ENCODE peak calls at places on chromosomes 5 and 9, in seven cellular contexts. V, B, W, Y, S, E and R are unnamed samples.

GRCh38 chr9:13567833-13568232 is 288.3 kb upstream of the MPDZ start:
- DNase-seq in Y (no peak), B (no peak), V (no peak), S (no peak), W (no peak), E (no peak), R (no peak)

GRCh38 chr5:139755892-139756671 is 39.5 kb upstream of the PSD2 start:
- DNase-seq in E (no peak), W (no peak), B (peak; percentile 69), V (no peak), Y (no peak), S (no peak), R (no peak)

GRCh38 chr5:78653031-78653430 is 4.5 kb upstream of the LHFPL2 start:
- DNase-seq in W (no peak), Y (no peak), S (no peak), V (no peak), E (no peak), B (no peak), R (no peak)

GRCh38 chr5:65262094-65262493 is 219.6 kb downstream of the ADAMTS6 start:
- DNase-seq in V (no peak), S (no peak), E (no peak), W (no peak), B (no peak), Y (no peak), R (no peak)

GRCh38 chr9:76658510-76659231 is 105.6 kb upstream of the PCA3 start:
- DNase-seq in Y (no peak), B (peak; percentile 66), V (no peak), W (no peak), S (no peak), E (no peak), R (no peak)

GRCh38 chr9:70525553-70525952 is 111.1 kb upstream of the KLF9 start:
- DNase-seq in B (no peak), S (no peak), V (no peak), W (no peak), Y (no peak), E (no peak), R (no peak)

GRCh38 chr9:110191616-110192015 is 16.3 kb downstream of the C9orf152 start:
- DNase-seq in V (no peak), E (no peak), W (no peak), B (no peak), Y (no peak), S (no peak), R (no peak)

GRCh38 chr5:82313016-82313415 is 34.9 kb upstream of the RPS23 start:
- DNase-seq in V (no peak), E (no peak), B (no peak), S (no peak), W (no peak), Y (no peak), R (no peak)

GRCh38 chr5:129171194-129171944 is 76.8 kb downstream of the ISOC1 start:
- DNase-seq in S (no peak), V (no peak), Y (no peak), E (no peak), W (no peak), B (no peak), R (no peak)

GRCh38 chr5:91408710-91409109 is 25.6 kb upstream of the ARRDC3 start:
- DNase-seq in V (no peak), S (no peak), W (no peak), E (no peak), Y (no peak), B (no peak), R (no peak)

GRCh38 chr5:132546108-132546507 is 2.8 kb upstream of the IL5 start:
- DNase-seq in B (no peak), Y (no peak), S (no peak), V (no peak), E (no peak), W (no peak), R (no peak)

GRCh38 chr5:38715671-38716070 is 130.1 kb upstream of the OSMR start:
- DNase-seq in E (no peak), W (no peak), S (no peak), B (no peak), V (no peak), Y (no peak), R (no peak)

GRCh38 chr9:87280421-87280820 is 217.2 kb upstream of the DAPK1 start:
- DNase-seq in W (no peak), S (no peak), Y (no peak), B (no peak), V (no peak), E (no peak), R (no peak)

GRCh38 chr9:3879731-3880493 is 354.1 kb upstream of the RFX3 start:
- DNase-seq in B (no peak), S (peak; percentile 50), W (no peak), V (no peak), Y (no peak), E (no peak), R (no peak)

GRCh38 chr5:17151686-17152085 is 65.7 kb upstream of the BASP1 start:
- DNase-seq in E (no peak), B (no peak), W (no peak), S (no peak), Y (no peak), V (no peak), R (no peak)

GRCh38 chr5:50726475-50727148 is 60.2 kb downstream of the PARP8 start:
- DNase-seq in S (no peak), B (no peak), W (no peak), E (no peak), Y (no peak), V (no peak), R (no peak)

GRCh38 chr5:143659614-143660238 is 152.2 kb upstream of the HMHB1 start:
- DNase-seq in B (no peak), V (no peak), S (no peak), Y (no peak), E (no peak), W (no peak), R (no peak)

GRCh38 chr9:33374634-33375237 is 27.6 kb downstream of the AQP7 start:
- DNase-seq in Y (peak; percentile 74), B (peak; percentile 73), E (peak; percentile 86), W (peak; percentile 80), S (peak; percentile 66), V (peak; percentile 87), R (no peak)

GRCh38 chr5:145859897-145860296 is 12.9 kb downstream of the GRXCR2 start:
- DNase-seq in E (no peak), S (no peak), Y (no peak), W (no peak), V (no peak), B (no peak), R (no peak)

GRCh38 chr5:14153071-14153864 is 10.1 kb downstream of the TRIO start:
- DNase-seq in Y (no peak), B (no peak), S (peak; percentile 45), W (no peak), V (no peak), E (no peak), R (no peak)

GRCh38 chr5:180097163-180097894 is 25.8 kb upstream of the RNF130 start:
- DNase-seq in E (no peak), S (no peak), Y (no peak), B (no peak), V (no peak), W (no peak), R (no peak)

GRCh38 chr9:23858234-23858633 is 32.2 kb upstream of the ELAVL2 start:
- DNase-seq in B (no peak), E (no peak), S (no peak), V (no peak), Y (no peak), W (no peak), R (no peak)

GRCh38 chr9:21682981-21683380 is 119.5 kb upstream of the MTAP start:
- DNase-seq in Y (no peak), E (no peak), B (no peak), W (no peak), V (no peak), S (no peak), R (no peak)

GRCh38 chr9:73133042-73133651 is 18.5 kb upstream of the ANXA1 start:
- DNase-seq in V (no peak), E (no peak), S (no peak), W (no peak), B (no peak), Y (no peak), R (no peak)

GRCh38 chr5:99331061-99331460 is 402.3 kb upstream of the CHD1 start:
- DNase-seq in W (no peak), V (no peak), Y (no peak), B (no peak), E (no peak), S (no peak), R (no peak)

GRCh38 chr5:144972317-144972716 is 801.6 kb downstream of the KCTD16 start:
- DNase-seq in V (no peak), E (no peak), S (no peak), W (no peak), B (no peak), Y (no peak), R (no peak)

GRCh38 chr5:92641031-92641962 is 939.7 kb downstream of the NR2F1-AS1 start:
- DNase-seq in V (peak; percentile 7), S (no peak), B (no peak), Y (no peak), W (no peak), E (no peak), R (no peak)

GRCh38 chr5:92644271-92644886 is 936.6 kb downstream of the NR2F1-AS1 start:
- DNase-seq in S (no peak), B (no peak), Y (no peak), W (no peak), E (no peak), V (no peak), R (no peak)
- TF ChIP-seq CTCF in S (no peak), B (no peak), Y (peak; percentile 18), W (no peak), E (no peak), V (no peak), R (no peak)

GRCh38 chr9:136856541-136857141 is 4.5 kb downstream of the MAMDC4 start:
- DNase-seq in B (no peak), W (no peak), V (no peak), Y (peak; percentile 14), E (no peak), S (peak; percentile 52), R (no peak)
- TF ChIP-seq CTCF in B (no peak), W (no peak), V (no peak), Y (no peak), E (no peak), S (no peak), R (no peak)

DNA sequence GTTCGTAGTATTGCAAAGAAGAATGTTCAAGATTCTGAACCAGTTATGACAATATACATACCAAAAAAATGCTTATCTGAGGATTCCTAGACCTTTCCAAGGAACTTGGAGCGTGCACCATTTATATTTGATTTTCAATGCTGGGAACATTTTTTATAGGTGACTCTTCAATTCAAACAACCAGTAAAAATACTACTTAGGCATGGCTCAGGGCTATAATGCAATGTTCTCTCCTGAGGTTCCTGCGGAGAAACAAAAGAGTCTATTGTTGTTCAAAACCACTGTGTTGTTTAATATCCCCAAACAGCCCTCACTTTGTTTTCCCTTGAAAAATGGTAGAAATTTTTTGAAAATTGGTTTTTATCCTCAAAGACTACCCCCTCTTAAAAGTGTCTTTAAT is 335.7 kb upstream of the IZUMO3 start:
- DNase-seq in Y (no peak), B (no peak), W (no peak), E (no peak), S (no peak), V (no peak), R (no peak)
- TF ChIP-seq CTCF in Y (no peak), B (no peak), W (no peak), E (no peak), S (no peak), V (no peak), R (no peak)

DNA sequence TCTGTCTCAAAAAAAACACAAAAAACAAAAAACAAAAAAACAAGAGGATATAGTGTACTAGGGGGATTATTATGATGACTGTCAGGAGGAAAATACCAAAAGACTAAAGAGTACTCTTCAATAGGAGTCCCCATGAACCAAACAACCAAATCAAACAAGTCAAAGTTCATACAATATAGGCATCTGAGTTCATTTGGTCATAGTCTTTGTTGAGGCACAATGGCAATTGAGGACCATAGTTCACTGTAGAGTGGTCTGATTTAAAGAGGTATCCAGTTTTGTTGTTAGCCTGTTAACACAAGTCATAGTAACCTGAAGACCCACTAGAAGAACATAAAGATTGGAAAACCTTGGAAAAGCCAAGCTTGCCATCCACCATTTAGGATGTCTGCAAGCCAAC is 11.3 kb upstream of the UBTD2 start:
- DNase-seq in B (no peak), V (no peak), W (no peak), E (no peak), Y (no peak), S (no peak), R (no peak)
- TF ChIP-seq CTCF in B (no peak), V (no peak), W (no peak), E (no peak), Y (no peak), S (no peak), R (no peak)